ENCODE peak calls at places on chromosomes 12 and 14, in four cellular contexts. One of them, this sample, is unnamed.

GRCh38 chr12:79850610-79851299 is 84.1 kb downstream of the PPP1R12A start:
- DNase-seq in effector memory CD8-positive, alpha-beta T cell: no peak
- DNase-seq in activated CD4-positive, alpha-beta memory T cell treated with anti-CD3 and anti-CD28 coated beads for 36 hours: no peak
- DNase-seq in fibroblast of pulmonary artery: no peak
- DNase-seq in this sample: no peak

GRCh38 chr14:54815016-54815415 is 87.6 kb downstream of the GCH1 start:
- DNase-seq in effector memory CD8-positive, alpha-beta T cell: no peak
- DNase-seq in activated CD4-positive, alpha-beta memory T cell treated with anti-CD3 and anti-CD28 coated beads for 36 hours: no peak
- DNase-seq in fibroblast of pulmonary artery: peak
- DNase-seq in this sample: no peak

GRCh38 chr14:65834812-65835211 is 422.3 kb downstream of the FUT8 start:
- DNase-seq in effector memory CD8-positive, alpha-beta T cell: no peak
- DNase-seq in activated CD4-positive, alpha-beta memory T cell treated with anti-CD3 and anti-CD28 coated beads for 36 hours: no peak
- DNase-seq in fibroblast of pulmonary artery: no peak
- DNase-seq in this sample: no peak

GRCh38 chr14:103552011-103552797 is 10.3 kb downstream of the BAG5 start:
- DNase-seq in effector memory CD8-positive, alpha-beta T cell: no peak
- DNase-seq in fibroblast of pulmonary artery: peak
- DNase-seq in activated CD4-positive, alpha-beta memory T cell treated with anti-CD3 and anti-CD28 coated beads for 36 hours: no peak
- DNase-seq in this sample: peak

GRCh38 chr12:3255071-3255470 is 177.9 kb downstream of the TSPAN9 start:
- DNase-seq in effector memory CD8-positive, alpha-beta T cell: no peak
- DNase-seq in activated CD4-positive, alpha-beta memory T cell treated with anti-CD3 and anti-CD28 coated beads for 36 hours: no peak
- DNase-seq in fibroblast of pulmonary artery: no peak
- DNase-seq in this sample: no peak

GRCh38 chr12:121779422-121779895 is 14.0 kb downstream of the RHOF start:
- DNase-seq in effector memory CD8-positive, alpha-beta T cell: no peak
- DNase-seq in fibroblast of pulmonary artery: no peak
- DNase-seq in activated CD4-positive, alpha-beta memory T cell treated with anti-CD3 and anti-CD28 coated beads for 36 hours: no peak
- DNase-seq in this sample: no peak

GRCh38 chr14:94392510-94392935 is 4.1 kb upstream of the SERPINA1 start:
- DNase-seq in activated CD4-positive, alpha-beta memory T cell treated with anti-CD3 and anti-CD28 coated beads for 36 hours: peak
- DNase-seq in fibroblast of pulmonary artery: peak
- DNase-seq in effector memory CD8-positive, alpha-beta T cell: no peak
- DNase-seq in this sample: peak

GRCh38 chr12:70354777-70355176 is 11.3 kb upstream of the KCNMB4 start:
- DNase-seq in activated CD4-positive, alpha-beta memory T cell treated with anti-CD3 and anti-CD28 coated beads for 36 hours: no peak
- DNase-seq in effector memory CD8-positive, alpha-beta T cell: no peak
- DNase-seq in fibroblast of pulmonary artery: peak
- DNase-seq in this sample: no peak

GRCh38 chr12:38883629-38884134 is 21.7 kb downstream of the CPNE8 start:
- DNase-seq in activated CD4-positive, alpha-beta memory T cell treated with anti-CD3 and anti-CD28 coated beads for 36 hours: no peak
- DNase-seq in effector memory CD8-positive, alpha-beta T cell: no peak
- DNase-seq in fibroblast of pulmonary artery: no peak
- DNase-seq in this sample: no peak

GRCh38 chr14:21408152-21408551 is 24.3 kb upstream of the SUPT16H start:
- DNase-seq in activated CD4-positive, alpha-beta memory T cell treated with anti-CD3 and anti-CD28 coated beads for 36 hours: no peak
- DNase-seq in effector memory CD8-positive, alpha-beta T cell: no peak
- DNase-seq in fibroblast of pulmonary artery: peak
- DNase-seq in this sample: peak

GRCh38 chr14:20610002-20610765 is 19.0 kb upstream of the RNASE12 start:
- DNase-seq in effector memory CD8-positive, alpha-beta T cell: peak
- DNase-seq in activated CD4-positive, alpha-beta memory T cell treated with anti-CD3 and anti-CD28 coated beads for 36 hours: peak
- DNase-seq in fibroblast of pulmonary artery: peak
- DNase-seq in this sample: peak

GRCh38 chr14:74502236-74503019 is 8.9 kb downstream of the ISCA2 start:
- DNase-seq in activated CD4-positive, alpha-beta memory T cell treated with anti-CD3 and anti-CD28 coated beads for 36 hours: peak
- DNase-seq in fibroblast of pulmonary artery: peak
- DNase-seq in effector memory CD8-positive, alpha-beta T cell: no peak
- DNase-seq in this sample: no peak

GRCh38 chr14:38989917-38990546 is 113.0 kb downstream of the SEC23A start:
- DNase-seq in fibroblast of pulmonary artery: no peak
- DNase-seq in effector memory CD8-positive, alpha-beta T cell: no peak
- DNase-seq in activated CD4-positive, alpha-beta memory T cell treated with anti-CD3 and anti-CD28 coated beads for 36 hours: no peak
- DNase-seq in this sample: no peak

GRCh38 chr14:99605299-99605961 is 1.4 kb upstream of the CCDC85C start:
- DNase-seq in activated CD4-positive, alpha-beta memory T cell treated with anti-CD3 and anti-CD28 coated beads for 36 hours: peak
- DNase-seq in effector memory CD8-positive, alpha-beta T cell: peak
- DNase-seq in fibroblast of pulmonary artery: peak
- DNase-seq in this sample: peak

GRCh38 chr14:32435411-32435810 is 106.3 kb downstream of the AKAP6 start:
- DNase-seq in effector memory CD8-positive, alpha-beta T cell: no peak
- DNase-seq in activated CD4-positive, alpha-beta memory T cell treated with anti-CD3 and anti-CD28 coated beads for 36 hours: no peak
- DNase-seq in fibroblast of pulmonary artery: no peak
- DNase-seq in this sample: no peak

GRCh38 chr12:116222358-116222757 is 55.1 kb downstream of the MED13L start:
- DNase-seq in fibroblast of pulmonary artery: peak
- DNase-seq in effector memory CD8-positive, alpha-beta T cell: no peak
- DNase-seq in activated CD4-positive, alpha-beta memory T cell treated with anti-CD3 and anti-CD28 coated beads for 36 hours: peak
- DNase-seq in this sample: peak

GRCh38 chr14:38309522-38310262 is 53.8 kb upstream of the CLEC14A start:
- DNase-seq in activated CD4-positive, alpha-beta memory T cell treated with anti-CD3 and anti-CD28 coated beads for 36 hours: no peak
- DNase-seq in effector memory CD8-positive, alpha-beta T cell: no peak
- DNase-seq in fibroblast of pulmonary artery: peak
- DNase-seq in this sample: peak

GRCh38 chr14:56150645-56151345 is 32.6 kb downstream of the PELI2 start:
- DNase-seq in fibroblast of pulmonary artery: no peak
- DNase-seq in activated CD4-positive, alpha-beta memory T cell treated with anti-CD3 and anti-CD28 coated beads for 36 hours: peak
- DNase-seq in effector memory CD8-positive, alpha-beta T cell: no peak
- DNase-seq in this sample: no peak

GRCh38 chr14:87952307-87953094 is 40.5 kb downstream of the GALC start:
- DNase-seq in fibroblast of pulmonary artery: no peak
- DNase-seq in activated CD4-positive, alpha-beta memory T cell treated with anti-CD3 and anti-CD28 coated beads for 36 hours: no peak
- DNase-seq in effector memory CD8-positive, alpha-beta T cell: no peak
- DNase-seq in this sample: no peak

GRCh38 chr12:4908694-4909396 is 860 bp upstream of the KCNA1 start:
- DNase-seq in activated CD4-positive, alpha-beta memory T cell treated with anti-CD3 and anti-CD28 coated beads for 36 hours: peak
- DNase-seq in fibroblast of pulmonary artery: no peak
- DNase-seq in effector memory CD8-positive, alpha-beta T cell: no peak
- DNase-seq in this sample: no peak

This sample was measured in NCI-H226.